ENCODE peak calls at places on chromosomes 12 and 14, in five cellular contexts. I, O, X, Q and D are unnamed samples.

GRCh38 chr14:92729632-92730358 is 18.6 kb downstream of the LGMN start:
- DNase-seq in I (no peak), O (no peak), X (no peak), Q (peak), D (peak)

GRCh38 chr12:29537292-29537691 is 39.8 kb upstream of the OVCH1 start:
- DNase-seq in I (no peak), O (no peak), X (no peak), Q (peak), D (no peak)

GRCh38 chr12:59808317-59808910 is 212.6 kb downstream of the SLC16A7 start:
- DNase-seq in I (no peak), O (no peak), X (peak), Q (peak), D (no peak)

GRCh38 chr14:65128096-65128495 is 25.8 kb upstream of the MAX start:
- DNase-seq in I (no peak), O (no peak), X (no peak), Q (peak), D (no peak)

GRCh38 chr14:38078393-38078792 is 129.3 kb upstream of the SSTR1 start:
- DNase-seq in I (peak), O (no peak), X (peak), Q (no peak), D (no peak)

GRCh38 chr14:78950654-78951053 is 780.5 kb downstream of the NRXN3 start:
- DNase-seq in I (no peak), O (no peak), X (no peak), Q (peak), D (no peak)

GRCh38 chr12:69988601-69989194 is 163.7 kb downstream of the MYRFL start:
- DNase-seq in I (no peak), O (no peak), X (no peak), Q (no peak), D (no peak)

GRCh38 chr14:44712095-44712822 is 205.2 kb upstream of the FSCB start:
- DNase-seq in I (no peak), O (peak), X (no peak), Q (no peak), D (no peak)

GRCh38 chr14:96126783-96127271 is 77.8 kb upstream of the BDKRB2 start:
- DNase-seq in I (no peak), O (no peak), X (no peak), Q (no peak), D (no peak)

GRCh38 chr14:91419044-91419397 is 1.4 kb upstream of the CCDC88C start:
- DNase-seq in I (no peak), O (no peak), X (no peak), Q (no peak), D (no peak)

GRCh38 chr14:52060080-52060479 is 8.8 kb downstream of the NID2 start:
- DNase-seq in I (no peak), O (no peak), X (no peak), Q (no peak), D (no peak)

GRCh38 chr14:99716091-99716849 is 32.2 kb downstream of the CYP46A1 start:
- DNase-seq in I (no peak), O (no peak), X (no peak), Q (no peak), D (no peak)